ENCODE peak calls at places on chromosome 13, in ten cellular contexts. One of them, this sample, is unnamed.

GRCh38 chr13:114002009-114002544 is 28.2 kb upstream of the C13orf46 start:
- DNase-seq in naive thymus-derived CD8-positive, alpha-beta T cell: no peak
- DNase-seq in RKO: no peak
- DNase-seq in ELF-1: peak
- DNase-seq in stimulated activated CD8-positive, alpha-beta memory T cell treated with anti-CD3 and anti-CD28 coated beads, Interleukin-15, amount 100 ng/mL, for 4 hours: no peak
- DNase-seq in uterus: no peak
- DNase-seq in Caco-2: no peak
- DNase-seq in NCI-H2029 treated with DMSO at 0.1 percent for 48 hours: no peak
- DNase-seq in T-helper 2 cell: no peak
- DNase-seq in adrenal gland: no peak
- DNase-seq in this sample: no peak

GRCh38 chr13:109819851-109820250 is 33.5 kb upstream of the IRS2 start:
- DNase-seq in naive thymus-derived CD8-positive, alpha-beta T cell: no peak
- DNase-seq in RKO: no peak
- DNase-seq in ELF-1: no peak
- DNase-seq in stimulated activated CD8-positive, alpha-beta memory T cell treated with anti-CD3 and anti-CD28 coated beads, Interleukin-15, amount 100 ng/mL, for 4 hours: no peak
- DNase-seq in uterus: no peak
- DNase-seq in Caco-2: no peak
- DNase-seq in NCI-H2029 treated with DMSO at 0.1 percent for 48 hours: peak
- DNase-seq in T-helper 2 cell: no peak
- DNase-seq in adrenal gland: no peak
- DNase-seq in this sample: no peak

GRCh38 chr13:64007334-64007733 is 2591.7 kb upstream of the PCDH20 start:
- DNase-seq in naive thymus-derived CD8-positive, alpha-beta T cell: no peak
- DNase-seq in RKO: no peak
- DNase-seq in ELF-1: no peak
- DNase-seq in stimulated activated CD8-positive, alpha-beta memory T cell treated with anti-CD3 and anti-CD28 coated beads, Interleukin-15, amount 100 ng/mL, for 4 hours: no peak
- DNase-seq in uterus: no peak
- DNase-seq in Caco-2: no peak
- DNase-seq in NCI-H2029 treated with DMSO at 0.1 percent for 48 hours: no peak
- DNase-seq in T-helper 2 cell: no peak
- DNase-seq in adrenal gland: no peak
- DNase-seq in this sample: no peak

GRCh38 chr13:57666554-57666953 is 35.0 kb downstream of the PCDH17 start:
- DNase-seq in naive thymus-derived CD8-positive, alpha-beta T cell: no peak
- DNase-seq in RKO: no peak
- DNase-seq in ELF-1: no peak
- DNase-seq in stimulated activated CD8-positive, alpha-beta memory T cell treated with anti-CD3 and anti-CD28 coated beads, Interleukin-15, amount 100 ng/mL, for 4 hours: no peak
- DNase-seq in uterus: no peak
- DNase-seq in Caco-2: no peak
- DNase-seq in NCI-H2029 treated with DMSO at 0.1 percent for 48 hours: no peak
- DNase-seq in T-helper 2 cell: no peak
- DNase-seq in adrenal gland: no peak
- DNase-seq in this sample: no peak

GRCh38 chr13:52109096-52109495 is 19.8 kb downstream of the NEK5 start:
- DNase-seq in naive thymus-derived CD8-positive, alpha-beta T cell: no peak
- DNase-seq in RKO: no peak
- DNase-seq in ELF-1: peak
- DNase-seq in stimulated activated CD8-positive, alpha-beta memory T cell treated with anti-CD3 and anti-CD28 coated beads, Interleukin-15, amount 100 ng/mL, for 4 hours: no peak
- DNase-seq in uterus: no peak
- DNase-seq in Caco-2: no peak
- DNase-seq in NCI-H2029 treated with DMSO at 0.1 percent for 48 hours: no peak
- DNase-seq in T-helper 2 cell: no peak
- DNase-seq in adrenal gland: no peak
- DNase-seq in this sample: no peak

GRCh38 chr13:24923305-24923640 is 159.3 kb downstream of the RNF17 start:
- DNase-seq in naive thymus-derived CD8-positive, alpha-beta T cell: no peak
- DNase-seq in RKO: peak
- DNase-seq in ELF-1: no peak
- DNase-seq in stimulated activated CD8-positive, alpha-beta memory T cell treated with anti-CD3 and anti-CD28 coated beads, Interleukin-15, amount 100 ng/mL, for 4 hours: no peak
- DNase-seq in uterus: no peak
- DNase-seq in Caco-2: no peak
- DNase-seq in NCI-H2029 treated with DMSO at 0.1 percent for 48 hours: no peak
- DNase-seq in T-helper 2 cell: no peak
- DNase-seq in adrenal gland: peak
- DNase-seq in this sample: no peak

GRCh38 chr13:77215543-77215942 is 111.4 kb downstream of the MYCBP2 start:
- DNase-seq in naive thymus-derived CD8-positive, alpha-beta T cell: no peak
- DNase-seq in RKO: no peak
- DNase-seq in ELF-1: no peak
- DNase-seq in stimulated activated CD8-positive, alpha-beta memory T cell treated with anti-CD3 and anti-CD28 coated beads, Interleukin-15, amount 100 ng/mL, for 4 hours: no peak
- DNase-seq in uterus: no peak
- DNase-seq in Caco-2: no peak
- DNase-seq in NCI-H2029 treated with DMSO at 0.1 percent for 48 hours: no peak
- DNase-seq in T-helper 2 cell: no peak
- DNase-seq in adrenal gland: no peak
- DNase-seq in this sample: no peak

GRCh38 chr13:83878691-83879410 is 3.4 kb downstream of the SLITRK1 start:
- DNase-seq in naive thymus-derived CD8-positive, alpha-beta T cell: no peak
- DNase-seq in RKO: no peak
- DNase-seq in ELF-1: peak
- DNase-seq in stimulated activated CD8-positive, alpha-beta memory T cell treated with anti-CD3 and anti-CD28 coated beads, Interleukin-15, amount 100 ng/mL, for 4 hours: no peak
- DNase-seq in uterus: no peak
- DNase-seq in Caco-2: peak
- DNase-seq in NCI-H2029 treated with DMSO at 0.1 percent for 48 hours: no peak
- DNase-seq in T-helper 2 cell: no peak
- DNase-seq in adrenal gland: no peak
- DNase-seq in this sample: no peak

GRCh38 chr13:73985789-73986188 is 148.4 kb downstream of the KLF12 start:
- DNase-seq in naive thymus-derived CD8-positive, alpha-beta T cell: no peak
- DNase-seq in RKO: no peak
- DNase-seq in ELF-1: no peak
- DNase-seq in stimulated activated CD8-positive, alpha-beta memory T cell treated with anti-CD3 and anti-CD28 coated beads, Interleukin-15, amount 100 ng/mL, for 4 hours: no peak
- DNase-seq in uterus: no peak
- DNase-seq in Caco-2: no peak
- DNase-seq in NCI-H2029 treated with DMSO at 0.1 percent for 48 hours: no peak
- DNase-seq in T-helper 2 cell: no peak
- DNase-seq in adrenal gland: no peak
- DNase-seq in this sample: no peak

GRCh38 chr13:112181336-112182051 is 114.5 kb downstream of the SOX1 start:
- DNase-seq in naive thymus-derived CD8-positive, alpha-beta T cell: no peak
- DNase-seq in RKO: no peak
- DNase-seq in ELF-1: no peak
- DNase-seq in stimulated activated CD8-positive, alpha-beta memory T cell treated with anti-CD3 and anti-CD28 coated beads, Interleukin-15, amount 100 ng/mL, for 4 hours: no peak
- DNase-seq in uterus: no peak
- DNase-seq in Caco-2: peak
- DNase-seq in NCI-H2029 treated with DMSO at 0.1 percent for 48 hours: no peak
- DNase-seq in T-helper 2 cell: no peak
- DNase-seq in adrenal gland: no peak
- DNase-seq in this sample: no peak

GRCh38 chr13:27907139-27907787 is 12.5 kb upstream of the PDX1 start:
- DNase-seq in naive thymus-derived CD8-positive, alpha-beta T cell: no peak
- DNase-seq in RKO: no peak
- DNase-seq in ELF-1: no peak
- DNase-seq in stimulated activated CD8-positive, alpha-beta memory T cell treated with anti-CD3 and anti-CD28 coated beads, Interleukin-15, amount 100 ng/mL, for 4 hours: no peak
- DNase-seq in uterus: no peak
- DNase-seq in Caco-2: no peak
- DNase-seq in NCI-H2029 treated with DMSO at 0.1 percent for 48 hours: no peak
- DNase-seq in T-helper 2 cell: no peak
- DNase-seq in adrenal gland: no peak
- DNase-seq in this sample: no peak

GRCh38 chr13:44278164-44278563 is 95.5 kb upstream of the SERP2 start:
- DNase-seq in naive thymus-derived CD8-positive, alpha-beta T cell: no peak
- DNase-seq in RKO: no peak
- DNase-seq in ELF-1: no peak
- DNase-seq in stimulated activated CD8-positive, alpha-beta memory T cell treated with anti-CD3 and anti-CD28 coated beads, Interleukin-15, amount 100 ng/mL, for 4 hours: no peak
- DNase-seq in uterus: no peak
- DNase-seq in Caco-2: no peak
- DNase-seq in NCI-H2029 treated with DMSO at 0.1 percent for 48 hours: no peak
- DNase-seq in T-helper 2 cell: no peak
- DNase-seq in adrenal gland: no peak
- DNase-seq in this sample: no peak

GRCh38 chr13:27822873-27823311 is 30.6 kb downstream of the GSX1 start:
- DNase-seq in naive thymus-derived CD8-positive, alpha-beta T cell: no peak
- DNase-seq in RKO: no peak
- DNase-seq in ELF-1: peak
- DNase-seq in stimulated activated CD8-positive, alpha-beta memory T cell treated with anti-CD3 and anti-CD28 coated beads, Interleukin-15, amount 100 ng/mL, for 4 hours: no peak
- DNase-seq in uterus: no peak
- DNase-seq in Caco-2: no peak
- DNase-seq in NCI-H2029 treated with DMSO at 0.1 percent for 48 hours: no peak
- DNase-seq in T-helper 2 cell: no peak
- DNase-seq in adrenal gland: no peak
- DNase-seq in this sample: no peak

GRCh38 chr13:34808649-34809048 is 133.4 kb upstream of the NBEA start:
- DNase-seq in naive thymus-derived CD8-positive, alpha-beta T cell: no peak
- DNase-seq in RKO: no peak
- DNase-seq in ELF-1: no peak
- DNase-seq in stimulated activated CD8-positive, alpha-beta memory T cell treated with anti-CD3 and anti-CD28 coated beads, Interleukin-15, amount 100 ng/mL, for 4 hours: no peak
- DNase-seq in uterus: no peak
- DNase-seq in Caco-2: no peak
- DNase-seq in NCI-H2029 treated with DMSO at 0.1 percent for 48 hours: no peak
- DNase-seq in T-helper 2 cell: no peak
- DNase-seq in adrenal gland: no peak
- DNase-seq in this sample: no peak

GRCh38 chr13:95624020-95624419 is 20.5 kb downstream of the DZIP1 start:
- DNase-seq in naive thymus-derived CD8-positive, alpha-beta T cell: no peak
- DNase-seq in RKO: peak
- DNase-seq in ELF-1: peak
- DNase-seq in stimulated activated CD8-positive, alpha-beta memory T cell treated with anti-CD3 and anti-CD28 coated beads, Interleukin-15, amount 100 ng/mL, for 4 hours: no peak
- DNase-seq in uterus: no peak
- DNase-seq in Caco-2: no peak
- DNase-seq in NCI-H2029 treated with DMSO at 0.1 percent for 48 hours: no peak
- DNase-seq in T-helper 2 cell: no peak
- DNase-seq in adrenal gland: peak
- DNase-seq in this sample: no peak

GRCh38 chr13:47069133-47069532 is 172.3 kb upstream of the HTR2A start:
- DNase-seq in naive thymus-derived CD8-positive, alpha-beta T cell: no peak
- DNase-seq in RKO: no peak
- DNase-seq in ELF-1: no peak
- DNase-seq in stimulated activated CD8-positive, alpha-beta memory T cell treated with anti-CD3 and anti-CD28 coated beads, Interleukin-15, amount 100 ng/mL, for 4 hours: no peak
- DNase-seq in uterus: no peak
- DNase-seq in Caco-2: no peak
- DNase-seq in NCI-H2029 treated with DMSO at 0.1 percent for 48 hours: no peak
- DNase-seq in T-helper 2 cell: no peak
- DNase-seq in adrenal gland: no peak
- DNase-seq in this sample: no peak

GRCh38 chr13:73059460-73060250 is 850 bp downstream of the KLF5 start:
- DNase-seq in naive thymus-derived CD8-positive, alpha-beta T cell: no peak
- DNase-seq in RKO: peak
- DNase-seq in ELF-1: peak
- DNase-seq in stimulated activated CD8-positive, alpha-beta memory T cell treated with anti-CD3 and anti-CD28 coated beads, Interleukin-15, amount 100 ng/mL, for 4 hours: no peak
- DNase-seq in uterus: peak
- DNase-seq in Caco-2: peak
- DNase-seq in NCI-H2029 treated with DMSO at 0.1 percent for 48 hours: no peak
- DNase-seq in T-helper 2 cell: peak
- DNase-seq in adrenal gland: peak
- DNase-seq in this sample: peak

GRCh38 chr13:113839536-113840204 is 24.2 kb downstream of the GAS6 start:
- DNase-seq in naive thymus-derived CD8-positive, alpha-beta T cell: no peak
- DNase-seq in RKO: no peak
- DNase-seq in ELF-1: no peak
- DNase-seq in stimulated activated CD8-positive, alpha-beta memory T cell treated with anti-CD3 and anti-CD28 coated beads, Interleukin-15, amount 100 ng/mL, for 4 hours: no peak
- DNase-seq in uterus: no peak
- DNase-seq in Caco-2: no peak
- DNase-seq in NCI-H2029 treated with DMSO at 0.1 percent for 48 hours: no peak
- DNase-seq in T-helper 2 cell: no peak
- DNase-seq in adrenal gland: no peak
- DNase-seq in this sample: no peak

GRCh38 chr13:83906240-83906820 is 24.1 kb upstream of the SLITRK1 start:
- DNase-seq in naive thymus-derived CD8-positive, alpha-beta T cell: no peak
- DNase-seq in RKO: no peak
- DNase-seq in ELF-1: no peak
- DNase-seq in stimulated activated CD8-positive, alpha-beta memory T cell treated with anti-CD3 and anti-CD28 coated beads, Interleukin-15, amount 100 ng/mL, for 4 hours: no peak
- DNase-seq in uterus: no peak
- DNase-seq in Caco-2: no peak
- DNase-seq in NCI-H2029 treated with DMSO at 0.1 percent for 48 hours: no peak
- DNase-seq in T-helper 2 cell: no peak
- DNase-seq in adrenal gland: no peak
- DNase-seq in this sample: no peak

GRCh38 chr13:102395174-102395573 is 6.7 kb downstream of the FGF14 start:
- DNase-seq in naive thymus-derived CD8-positive, alpha-beta T cell: no peak
- DNase-seq in RKO: no peak
- DNase-seq in ELF-1: no peak
- DNase-seq in stimulated activated CD8-positive, alpha-beta memory T cell treated with anti-CD3 and anti-CD28 coated beads, Interleukin-15, amount 100 ng/mL, for 4 hours: no peak
- DNase-seq in uterus: no peak
- DNase-seq in Caco-2: no peak
- DNase-seq in NCI-H2029 treated with DMSO at 0.1 percent for 48 hours: no peak
- DNase-seq in T-helper 2 cell: no peak
- DNase-seq in adrenal gland: no peak
- DNase-seq in this sample: no peak

GRCh38 chr13:99379856-99380255 is 72.7 kb upstream of the GPR183 start:
- DNase-seq in naive thymus-derived CD8-positive, alpha-beta T cell: no peak
- DNase-seq in RKO: no peak
- DNase-seq in ELF-1: no peak
- DNase-seq in stimulated activated CD8-positive, alpha-beta memory T cell treated with anti-CD3 and anti-CD28 coated beads, Interleukin-15, amount 100 ng/mL, for 4 hours: no peak
- DNase-seq in uterus: no peak
- DNase-seq in Caco-2: no peak
- DNase-seq in NCI-H2029 treated with DMSO at 0.1 percent for 48 hours: no peak
- DNase-seq in T-helper 2 cell: no peak
- DNase-seq in adrenal gland: no peak
- DNase-seq in this sample: no peak

GRCh38 chr13:113564331-113565023 is 20.1 kb upstream of the TFDP1 start:
- DNase-seq in naive thymus-derived CD8-positive, alpha-beta T cell: no peak
- DNase-seq in RKO: no peak
- DNase-seq in ELF-1: no peak
- DNase-seq in stimulated activated CD8-positive, alpha-beta memory T cell treated with anti-CD3 and anti-CD28 coated beads, Interleukin-15, amount 100 ng/mL, for 4 hours: no peak
- DNase-seq in uterus: no peak
- DNase-seq in Caco-2: peak
- DNase-seq in NCI-H2029 treated with DMSO at 0.1 percent for 48 hours: no peak
- DNase-seq in T-helper 2 cell: no peak
- DNase-seq in adrenal gland: peak
- DNase-seq in this sample: no peak

GRCh38 chr13:110872034-110872767 is 42.7 kb downstream of the ANKRD10 start:
- DNase-seq in naive thymus-derived CD8-positive, alpha-beta T cell: no peak
- DNase-seq in RKO: no peak
- DNase-seq in ELF-1: no peak
- DNase-seq in stimulated activated CD8-positive, alpha-beta memory T cell treated with anti-CD3 and anti-CD28 coated beads, Interleukin-15, amount 100 ng/mL, for 4 hours: no peak
- DNase-seq in uterus: peak
- DNase-seq in Caco-2: no peak
- DNase-seq in NCI-H2029 treated with DMSO at 0.1 percent for 48 hours: no peak
- DNase-seq in T-helper 2 cell: no peak
- DNase-seq in adrenal gland: no peak
- DNase-seq in this sample: no peak

GRCh38 chr13:24627090-24627714 is 53.0 kb upstream of the ATP12A start:
- DNase-seq in naive thymus-derived CD8-positive, alpha-beta T cell: no peak
- DNase-seq in RKO: no peak
- DNase-seq in ELF-1: peak
- DNase-seq in stimulated activated CD8-positive, alpha-beta memory T cell treated with anti-CD3 and anti-CD28 coated beads, Interleukin-15, amount 100 ng/mL, for 4 hours: no peak
- DNase-seq in uterus: no peak
- DNase-seq in Caco-2: no peak
- DNase-seq in NCI-H2029 treated with DMSO at 0.1 percent for 48 hours: no peak
- DNase-seq in T-helper 2 cell: no peak
- DNase-seq in adrenal gland: no peak
- DNase-seq in this sample: no peak

GRCh38 chr13:56893843-56894242 is 246.9 kb upstream of the PRR20A start:
- DNase-seq in naive thymus-derived CD8-positive, alpha-beta T cell: no peak
- DNase-seq in RKO: no peak
- DNase-seq in ELF-1: no peak
- DNase-seq in stimulated activated CD8-positive, alpha-beta memory T cell treated with anti-CD3 and anti-CD28 coated beads, Interleukin-15, amount 100 ng/mL, for 4 hours: no peak
- DNase-seq in uterus: no peak
- DNase-seq in Caco-2: no peak
- DNase-seq in NCI-H2029 treated with DMSO at 0.1 percent for 48 hours: no peak
- DNase-seq in T-helper 2 cell: no peak
- DNase-seq in adrenal gland: no peak
- DNase-seq in this sample: no peak

GRCh38 chr13:110064022-110064421 is 242.9 kb downstream of the COL4A1 start:
- DNase-seq in naive thymus-derived CD8-positive, alpha-beta T cell: no peak
- DNase-seq in RKO: no peak
- DNase-seq in ELF-1: no peak
- DNase-seq in stimulated activated CD8-positive, alpha-beta memory T cell treated with anti-CD3 and anti-CD28 coated beads, Interleukin-15, amount 100 ng/mL, for 4 hours: no peak
- DNase-seq in uterus: no peak
- DNase-seq in Caco-2: no peak
- DNase-seq in NCI-H2029 treated with DMSO at 0.1 percent for 48 hours: no peak
- DNase-seq in T-helper 2 cell: no peak
- DNase-seq in adrenal gland: no peak
- DNase-seq in this sample: no peak

This sample was measured in gastrocnemius medialis.